ENCODE peak calls at places on chromosomes 2 and 18, in seven cellular contexts. One of them, this sample, is unnamed. For H3K36me3, the result is how much of the 10 kb centered on the place peaks cover.

GRCh38 chr18:32086866-32087265 is 4.8 kb upstream of the RNF138 start:
- DNase-seq in pancreas: no peak
- DNase-seq in WERI-Rb-1: no peak
- DNase-seq in cardiac muscle cell: no peak
- DNase-seq in uterus: no peak
- DNase-seq in endothelial cell of umbilical vein: no peak
- DNase-seq in HCT116: peak
- DNase-seq in this sample: no peak

GRCh38 chr2:197073701-197074433 is 147.4 kb upstream of the PGAP1 start:
- DNase-seq in endothelial cell of umbilical vein: peak
- DNase-seq in pancreas: no peak
- DNase-seq in HCT116: no peak
- DNase-seq in cardiac muscle cell: no peak
- DNase-seq in uterus: no peak
- DNase-seq in WERI-Rb-1: no peak
- DNase-seq in this sample: peak

GRCh38 chr2:148719195-148719749 is 74.7 kb downstream of the EPC2 start:
- DNase-seq in cardiac muscle cell: no peak
- DNase-seq in WERI-Rb-1: no peak
- DNase-seq in HCT116: no peak
- DNase-seq in endothelial cell of umbilical vein: no peak
- DNase-seq in pancreas: no peak
- DNase-seq in uterus: no peak
- DNase-seq in this sample: no peak

GRCh38 chr18:26747131-26747475 is 118.4 kb downstream of the AQP4 start:
- DNase-seq in cardiac muscle cell: no peak
- DNase-seq in uterus: no peak
- DNase-seq in WERI-Rb-1: no peak
- DNase-seq in HCT116: no peak
- DNase-seq in endothelial cell of umbilical vein: no peak
- DNase-seq in pancreas: no peak
- DNase-seq in this sample: no peak

GRCh38 chr18:55593888-55594287 is 5.9 kb upstream of the TCF4 start:
- DNase-seq in HCT116: no peak
- DNase-seq in cardiac muscle cell: no peak
- DNase-seq in uterus: no peak
- DNase-seq in pancreas: no peak
- DNase-seq in endothelial cell of umbilical vein: no peak
- DNase-seq in WERI-Rb-1: no peak
- DNase-seq in this sample: no peak

GRCh38 chr2:240919786-240920782 is 13.9 kb downstream of the CROCC2 start:
- DNase-seq in WERI-Rb-1: peak
- DNase-seq in pancreas: peak
- DNase-seq in cardiac muscle cell: no peak
- DNase-seq in HCT116: no peak
- DNase-seq in uterus: peak
- DNase-seq in endothelial cell of umbilical vein: no peak
- DNase-seq in this sample: peak

GRCh38 chr2:172106128-172106961 is 3.6 kb upstream of the DLX2 start:
- DNase-seq in uterus: no peak
- DNase-seq in HCT116: no peak
- DNase-seq in cardiac muscle cell: no peak
- DNase-seq in pancreas: peak
- DNase-seq in endothelial cell of umbilical vein: peak
- DNase-seq in WERI-Rb-1: peak
- DNase-seq in this sample: peak

GRCh38 chr2:76599732-76600368 is 889.1 kb upstream of the GCFC2 start:
- DNase-seq in pancreas: peak
- DNase-seq in HCT116: peak
- DNase-seq in endothelial cell of umbilical vein: peak
- DNase-seq in WERI-Rb-1: peak
- DNase-seq in uterus: no peak
- DNase-seq in cardiac muscle cell: peak
- DNase-seq in this sample: no peak

GRCh38 chr2:65300134-65300771 is 72.6 kb downstream of the ACTR2 start:
- DNase-seq in uterus: peak
- DNase-seq in endothelial cell of umbilical vein: no peak
- DNase-seq in HCT116: no peak
- DNase-seq in WERI-Rb-1: no peak
- DNase-seq in cardiac muscle cell: no peak
- DNase-seq in pancreas: peak
- DNase-seq in this sample: peak

GRCh38 chr2:145653553-145653952 is 1133.6 kb upstream of the ZEB2 start:
- DNase-seq in endothelial cell of umbilical vein: no peak
- DNase-seq in cardiac muscle cell: no peak
- DNase-seq in WERI-Rb-1: no peak
- DNase-seq in pancreas: no peak
- DNase-seq in HCT116: no peak
- DNase-seq in uterus: no peak
- DNase-seq in this sample: no peak

GRCh38 chr2:75587954-75588587 is 27.3 kb upstream of the EVA1A start:
- DNase-seq in uterus: no peak
- DNase-seq in HCT116: no peak
- DNase-seq in endothelial cell of umbilical vein: no peak
- DNase-seq in cardiac muscle cell: no peak
- DNase-seq in WERI-Rb-1: no peak
- DNase-seq in pancreas: no peak
- DNase-seq in this sample: no peak

GRCh38 chr2:72235497-72236413 is 88.1 kb upstream of the CYP26B1 start:
- DNase-seq in cardiac muscle cell: no peak
- DNase-seq in WERI-Rb-1: no peak
- DNase-seq in uterus: no peak
- DNase-seq in endothelial cell of umbilical vein: no peak
- DNase-seq in HCT116: no peak
- DNase-seq in pancreas: no peak
- DNase-seq in this sample: no peak

GRCh38 chr2:223822818-223823217 is 14.6 kb downstream of the AP1S3 start:
- DNase-seq in uterus: no peak
- DNase-seq in endothelial cell of umbilical vein: no peak
- DNase-seq in cardiac muscle cell: no peak
- DNase-seq in pancreas: no peak
- DNase-seq in HCT116: no peak
- DNase-seq in WERI-Rb-1: no peak
- DNase-seq in this sample: no peak

GRCh38 chr2:37779611-37780010 is 108.2 kb upstream of the CDC42EP3 start:
- DNase-seq in pancreas: no peak
- DNase-seq in endothelial cell of umbilical vein: no peak
- DNase-seq in uterus: no peak
- DNase-seq in cardiac muscle cell: no peak
- DNase-seq in HCT116: no peak
- DNase-seq in WERI-Rb-1: no peak
- DNase-seq in this sample: no peak

GRCh38 chr2:196291873-196292800 is 120.8 kb upstream of the STK17B start:
- DNase-seq in uterus: no peak
- DNase-seq in WERI-Rb-1: no peak
- DNase-seq in HCT116: peak
- DNase-seq in pancreas: no peak
- DNase-seq in cardiac muscle cell: peak
- DNase-seq in endothelial cell of umbilical vein: no peak
- DNase-seq in this sample: peak

GRCh38 chr2:221671515-221671914 is 99.4 kb upstream of the EPHA4 start:
- DNase-seq in pancreas: no peak
- DNase-seq in endothelial cell of umbilical vein: no peak
- DNase-seq in uterus: no peak
- DNase-seq in WERI-Rb-1: no peak
- DNase-seq in cardiac muscle cell: no peak
- DNase-seq in HCT116: no peak
- DNase-seq in this sample: no peak

GRCh38 chr2:176186024-176186423 is 2.4 kb upstream of the HOXD1 start:
- DNase-seq in endothelial cell of umbilical vein: no peak
- DNase-seq in WERI-Rb-1: no peak
- DNase-seq in cardiac muscle cell: no peak
- DNase-seq in uterus: no peak
- DNase-seq in pancreas: no peak
- DNase-seq in HCT116: no peak
- DNase-seq in this sample: no peak

GRCh38 chr2:176182671-176183070 is 5.8 kb upstream of the HOXD1 start:
- DNase-seq in HCT116: no peak
- DNase-seq in endothelial cell of umbilical vein: peak
- DNase-seq in uterus: no peak
- DNase-seq in cardiac muscle cell: no peak
- DNase-seq in WERI-Rb-1: no peak
- DNase-seq in pancreas: no peak
- DNase-seq in this sample: no peak

GRCh38 chr2:176181551-176181950 is 6.9 kb upstream of the HOXD1 start:
- DNase-seq in endothelial cell of umbilical vein: peak
- DNase-seq in cardiac muscle cell: no peak
- DNase-seq in pancreas: no peak
- DNase-seq in uterus: no peak
- DNase-seq in HCT116: no peak
- DNase-seq in WERI-Rb-1: no peak
- DNase-seq in this sample: no peak

GRCh38 chr2:176187306-176188217 is 906 bp upstream of the HOXD1 start:
- DNase-seq in endothelial cell of umbilical vein: peak
- DNase-seq in WERI-Rb-1: no peak
- DNase-seq in pancreas: no peak
- DNase-seq in HCT116: no peak
- DNase-seq in cardiac muscle cell: no peak
- DNase-seq in uterus: no peak
- DNase-seq in this sample: no peak

DNA sequence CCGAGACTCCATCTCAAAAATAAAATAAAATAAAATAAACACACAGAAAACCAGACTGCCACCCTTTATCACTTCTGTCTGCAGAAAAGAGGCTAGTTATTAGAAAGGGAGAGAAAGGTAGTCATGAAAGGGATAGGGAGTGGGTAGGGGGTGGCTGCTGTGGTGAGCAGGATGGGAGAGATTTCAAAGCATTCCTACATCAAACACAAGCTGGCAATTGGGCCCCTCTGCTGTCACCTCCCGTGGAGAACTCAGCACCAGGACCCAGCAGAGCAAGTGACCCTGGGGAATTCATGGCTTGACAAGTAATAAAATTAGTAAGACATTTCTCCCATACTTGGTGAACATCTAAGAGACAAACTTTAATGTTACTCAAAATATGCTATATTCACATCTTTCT is 3.7 kb upstream of the HOXD1 start:
- DNase-seq in WERI-Rb-1: no peak
- DNase-seq in uterus: no peak
- DNase-seq in HCT116: no peak
- DNase-seq in cardiac muscle cell: no peak
- DNase-seq in pancreas: no peak
- DNase-seq in endothelial cell of umbilical vein: no peak
- DNase-seq in this sample: no peak
- H3K36me3 ChIP-seq in WERI-Rb-1: under half
- H3K36me3 ChIP-seq in uterus: under half
- H3K36me3 ChIP-seq in HCT116: under half
- H3K36me3 ChIP-seq in cardiac muscle cell: under half
- H3K36me3 ChIP-seq in pancreas: under half
- H3K36me3 ChIP-seq in endothelial cell of umbilical vein: under half
- H3K36me3 ChIP-seq in this sample: under half

GRCh38 chr18:49335677-49336076 is 124.8 kb downstream of the DYM start:
- DNase-seq in WERI-Rb-1: peak
- DNase-seq in pancreas: no peak
- DNase-seq in cardiac muscle cell: no peak
- DNase-seq in HCT116: no peak
- DNase-seq in endothelial cell of umbilical vein: no peak
- DNase-seq in uterus: no peak
- DNase-seq in this sample: no peak
- TF ChIP-seq CTCF in WERI-Rb-1: peak
- TF ChIP-seq CTCF in pancreas: no peak
- TF ChIP-seq CTCF in cardiac muscle cell: no peak
- TF ChIP-seq CTCF in HCT116: no peak
- TF ChIP-seq CTCF in endothelial cell of umbilical vein: no peak
- TF ChIP-seq CTCF in uterus: no peak
- TF ChIP-seq CTCF in this sample: no peak

GRCh38 chr2:33511141-33511540 is 34.7 kb downstream of the RASGRP3 start:
- DNase-seq in uterus: no peak
- DNase-seq in cardiac muscle cell: no peak
- DNase-seq in HCT116: no peak
- DNase-seq in pancreas: no peak
- DNase-seq in WERI-Rb-1: no peak
- DNase-seq in endothelial cell of umbilical vein: no peak
- DNase-seq in this sample: no peak
- H3K36me3 ChIP-seq in uterus: under half
- H3K36me3 ChIP-seq in cardiac muscle cell: under half
- H3K36me3 ChIP-seq in HCT116: under half
- H3K36me3 ChIP-seq in pancreas: under half
- H3K36me3 ChIP-seq in WERI-Rb-1: under half
- H3K36me3 ChIP-seq in endothelial cell of umbilical vein: under half
- H3K36me3 ChIP-seq in this sample: under half

DNA sequence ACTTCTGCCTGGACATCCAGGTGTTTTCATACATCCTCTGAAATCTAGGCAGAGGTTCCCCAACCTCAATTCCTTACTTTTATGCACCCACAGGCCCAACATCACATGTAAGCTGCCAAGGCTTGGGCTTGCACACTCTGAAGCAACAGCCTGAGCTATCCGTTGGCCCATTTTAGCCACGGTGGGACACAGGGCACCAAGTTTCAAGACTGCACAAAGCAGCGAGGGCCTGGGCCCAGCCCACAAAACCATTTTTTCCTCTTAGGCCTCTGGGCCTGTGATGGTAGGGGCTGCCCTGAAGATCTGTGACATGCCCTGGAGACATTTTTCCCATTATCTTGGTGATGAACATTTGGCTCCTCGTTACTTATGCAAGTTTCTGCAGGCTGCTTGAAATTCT is 5.9 kb downstream of the C2orf69 start:
- DNase-seq in HCT116: no peak
- DNase-seq in WERI-Rb-1: no peak
- DNase-seq in pancreas: no peak
- DNase-seq in endothelial cell of umbilical vein: no peak
- DNase-seq in uterus: no peak
- DNase-seq in cardiac muscle cell: no peak
- DNase-seq in this sample: no peak
- TF ChIP-seq CTCF in HCT116: no peak
- TF ChIP-seq CTCF in WERI-Rb-1: no peak
- TF ChIP-seq CTCF in pancreas: no peak
- TF ChIP-seq CTCF in endothelial cell of umbilical vein: no peak
- TF ChIP-seq CTCF in uterus: no peak
- TF ChIP-seq CTCF in cardiac muscle cell: no peak
- TF ChIP-seq CTCF in this sample: no peak

GRCh38 chr2:85937069-85937439 is 48.3 kb upstream of the ST3GAL5 start:
- DNase-seq in cardiac muscle cell: no peak
- DNase-seq in HCT116: no peak
- DNase-seq in WERI-Rb-1: no peak
- DNase-seq in pancreas: no peak
- DNase-seq in endothelial cell of umbilical vein: no peak
- DNase-seq in uterus: no peak
- DNase-seq in this sample: no peak
- H3K36me3 ChIP-seq in cardiac muscle cell: under half
- H3K36me3 ChIP-seq in HCT116: under half
- H3K36me3 ChIP-seq in WERI-Rb-1: under half
- H3K36me3 ChIP-seq in pancreas: under half
- H3K36me3 ChIP-seq in endothelial cell of umbilical vein: under half
- H3K36me3 ChIP-seq in uterus: under half
- H3K36me3 ChIP-seq in this sample: under half

This sample was measured in kidney.